ENCODE peak calls at places on chromosomes 3 and 15, in ten cellular contexts. T, A, P, X, H, K, W, S, G and J are unnamed samples.

GRCh38 chr3:113947372-113948014 is at the start of gene ZDHHC23:
- DNase-seq in T (peak), A (peak), P (peak), X (peak), H (peak), K (peak), W (peak), S (peak), G (peak), J (peak)

GRCh38 chr3:102790742-102791141 is 355.9 kb downstream of the ZPLD1 start:
- DNase-seq in T (no peak), A (no peak), P (peak), X (no peak), H (no peak), K (no peak), W (no peak), S (no peak), G (no peak), J (no peak)

GRCh38 chr3:37986479-37987314 is 3.9 kb upstream of the VILL start:
- DNase-seq in T (no peak), A (peak), P (no peak), X (no peak), H (no peak), K (peak), W (peak), S (no peak), G (no peak), J (no peak)

GRCh38 chr3:127707777-127708438 is 35.2 kb downstream of the ABTB1 start:
- DNase-seq in T (no peak), A (peak), P (no peak), X (no peak), H (no peak), K (no peak), W (peak), S (peak), G (peak), J (no peak)

GRCh38 chr15:79505956-79506355 is 73.8 kb downstream of the MINAR1 start:
- DNase-seq in T (no peak), A (no peak), P (peak), X (no peak), H (no peak), K (no peak), W (no peak), S (no peak), G (no peak), J (no peak)

GRCh38 chr3:177928156-177928555 is 608.1 kb upstream of the KCNMB2 start:
- DNase-seq in T (no peak), A (no peak), P (peak), X (no peak), H (peak), K (no peak), W (no peak), S (no peak), G (no peak), J (no peak)

GRCh38 chr15:65841121-65841930 is 28.0 kb upstream of the RAB11A start:
- DNase-seq in T (no peak), A (no peak), P (peak), X (no peak), H (no peak), K (peak), W (peak), S (no peak), G (no peak), J (no peak)

GRCh38 chr3:16174389-16174788 is at the start of gene GALNT15:
- DNase-seq in T (no peak), A (peak), P (peak), X (no peak), H (no peak), K (peak), W (peak), S (peak), G (peak), J (no peak)

GRCh38 chr3:58109752-58110151 is 101.0 kb downstream of the DNASE1L3 start:
- DNase-seq in T (no peak), A (no peak), P (no peak), X (no peak), H (no peak), K (no peak), W (no peak), S (no peak), G (no peak), J (no peak)

GRCh38 chr3:138845771-138846173 is 11.0 kb upstream of the PIK3CB start:
- DNase-seq in T (no peak), A (no peak), P (no peak), X (no peak), H (no peak), K (no peak), W (no peak), S (peak), G (no peak), J (no peak)

GRCh38 chr3:71987089-71987735 is 202.3 kb upstream of the PROK2 start:
- DNase-seq in T (no peak), A (no peak), P (peak), X (no peak), H (no peak), K (peak), W (no peak), S (peak), G (no peak), J (no peak)
- TF ChIP-seq CTCF in T (peak), A (no peak), P (peak), X (no peak), H (no peak), K (peak), W (no peak), S (peak), G (no peak), J (peak)

DNA sequence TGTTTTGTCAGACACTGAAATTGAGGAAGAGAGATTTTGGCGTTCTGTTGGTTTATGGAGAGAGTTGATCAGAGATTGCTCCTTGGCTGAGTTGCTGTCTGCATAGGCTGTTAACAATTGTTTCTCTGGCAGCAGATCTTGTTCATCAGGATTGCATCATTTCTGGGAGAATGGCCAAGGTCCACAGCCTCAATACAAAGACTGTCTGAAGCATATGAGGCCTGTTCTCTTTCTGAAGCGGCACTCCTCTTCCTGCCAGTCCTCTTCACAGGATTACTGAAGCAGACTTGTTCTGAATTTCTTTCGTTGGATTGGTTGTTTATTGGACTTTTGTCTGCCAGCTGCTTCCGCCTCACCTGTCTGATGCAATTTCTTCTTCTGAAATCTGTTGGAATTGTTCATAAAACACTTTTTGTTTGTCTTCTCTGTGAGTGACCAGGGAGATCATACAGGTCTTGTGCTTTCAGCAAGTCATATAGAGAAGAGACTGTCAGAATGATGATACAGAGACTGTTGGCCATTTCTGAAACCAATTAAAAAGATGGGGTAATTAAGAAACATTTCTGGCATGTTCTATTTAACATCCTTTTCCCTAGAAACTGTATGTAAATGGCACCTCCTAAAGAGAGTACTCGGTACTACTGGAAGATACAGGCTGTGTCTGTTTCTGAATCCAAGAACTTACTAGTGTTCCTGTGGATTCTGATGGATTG is 25.5 kb downstream of the SETD5 start:
- DNase-seq in T (no peak), A (peak), P (peak), X (no peak), H (no peak), K (peak), W (peak), S (peak), G (peak), J (peak)
- TF ChIP-seq CTCF in T (peak), A (peak), P (peak), X (no peak), H (no peak), K (peak), W (peak), S (peak), G (peak), J (no peak)

GRCh38 chr3:49428697-49429100 is 425 bp downstream of the NICN1 start:
- DNase-seq in T (peak), A (no peak), P (no peak), X (no peak), H (no peak), K (no peak), W (no peak), S (no peak), G (no peak), J (no peak)
- TF ChIP-seq CTCF in T (no peak), A (no peak), P (no peak), X (no peak), H (no peak), K (no peak), W (no peak), S (peak), G (no peak), J (peak)

DNA sequence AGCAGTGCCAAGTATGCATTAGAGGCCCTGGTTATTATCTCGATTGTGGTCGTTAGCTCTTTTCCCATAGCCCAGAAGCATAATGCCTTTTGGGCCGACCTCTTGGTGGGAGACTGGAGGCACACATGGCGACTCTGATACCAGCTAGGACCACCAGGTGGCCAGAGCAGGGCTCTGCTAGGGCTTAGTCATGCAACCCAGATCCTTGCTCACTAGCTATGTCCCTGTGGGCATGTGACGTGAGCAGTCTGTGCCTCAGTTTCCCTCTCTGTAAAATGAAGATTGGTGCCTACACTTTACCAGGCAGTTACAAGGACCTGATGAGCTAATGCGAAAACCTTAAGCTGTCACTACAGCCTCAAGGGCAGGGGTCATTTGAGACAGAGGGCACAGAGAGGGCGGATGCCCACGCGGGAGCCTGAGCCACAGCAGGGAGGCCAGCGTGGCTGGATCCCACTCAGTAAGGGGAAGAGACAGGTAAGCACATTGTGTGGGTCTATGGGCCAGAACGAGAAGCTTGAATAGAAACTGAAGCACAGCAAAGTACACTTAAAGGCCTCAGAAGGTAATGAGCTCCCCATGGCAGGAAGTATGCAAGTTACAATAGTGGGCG is 8.8 kb downstream of the KLF15 start:
- DNase-seq in T (no peak), A (no peak), P (no peak), X (no peak), H (no peak), K (no peak), W (peak), S (peak), G (no peak), J (no peak)
- TF ChIP-seq CTCF in T (peak), A (no peak), P (no peak), X (no peak), H (no peak), K (peak), W (no peak), S (peak), G (no peak), J (no peak)

GRCh38 chr3:78830466-78830865 is 937.3 kb downstream of the ROBO1 start:
- DNase-seq in T (no peak), A (no peak), P (no peak), X (no peak), H (no peak), K (no peak), W (no peak), S (no peak), G (no peak), J (no peak)
- TF ChIP-seq CTCF in T (no peak), A (no peak), P (no peak), X (no peak), H (no peak), K (no peak), W (no peak), S (no peak), G (no peak), J (no peak)

GRCh38 chr15:80695911-80696651 is 971 bp downstream of the ABHD17C start:
- DNase-seq in T (peak), A (peak), P (peak), X (peak), H (no peak), K (peak), W (peak), S (no peak), G (no peak), J (no peak)
- TF ChIP-seq CTCF in T (no peak), A (peak), P (peak), X (no peak), H (no peak), K (peak), W (peak), S (peak), G (no peak), J (no peak)